ENCODE peak calls at places on chromosome 22, in eight cellular contexts. A is mesothelial cell of epicardium; Z is AG10803; B is activated CD8-positive, alpha-beta T cell treated with anti-CD3 and anti-CD28 coated beads for 36 hours; V is IMR-90; J is brain microvascular endothelial cell; R is K562; P is cardiac fibroblast. M is an unnamed sample.

GRCh38 chr22:49350441-49351121 is 477.1 kb downstream of the BRD1 start:
- DNase-seq in A (no peak), V (no peak), B (no peak), P (no peak), Z (no peak), J (no peak), R (no peak), M (no peak)

GRCh38 chr22:49047461-49047860 is 780.2 kb downstream of the BRD1 start:
- DNase-seq in V (peak; percentile 15), J (peak; percentile 56), Z (no peak), B (no peak), P (peak; percentile 0), A (no peak), R (no peak), M (no peak)

GRCh38 chr22:27883656-27884350 is 35.3 kb downstream of the PITPNB start:
- DNase-seq in P (no peak), A (no peak), B (no peak), Z (no peak), J (no peak), V (no peak), R (no peak), M (no peak)

GRCh38 chr22:46364341-46365165 is 29.0 kb downstream of the TRMU start:
- DNase-seq in R (no peak), V (no peak), P (no peak), Z (no peak), J (no peak), B (no peak), A (no peak), M (no peak)

GRCh38 chr22:46088541-46089311 is 61.6 kb upstream of the PPARA start:
- DNase-seq in A (no peak), R (no peak), J (peak; percentile 48), P (peak; percentile 84), V (peak; percentile 64), Z (peak; percentile 87), B (no peak), M (no peak)

GRCh38 chr22:17575681-17576080 is 12.4 kb downstream of the SLC25A18 start:
- DNase-seq in J (no peak), A (no peak), R (no peak), V (no peak), P (no peak), B (no peak), Z (peak; percentile 42), M (no peak)

GRCh38 chr22:46628756-46629155 is 8.6 kb downstream of the GRAMD4 start:
- DNase-seq in A (no peak), B (no peak), V (no peak), P (no peak), Z (no peak), J (no peak), R (no peak), M (no peak)

GRCh38 chr22:47195156-47195675 is 432.8 kb downstream of the TBC1D22A start:
- DNase-seq in P (no peak), J (no peak), V (no peak), Z (no peak), R (no peak), B (no peak), A (no peak), M (no peak)

GRCh38 chr22:19109198-19110063 is 12.8 kb downstream of the DGCR2 start:
- DNase-seq in Z (peak; percentile 78), A (no peak), B (peak; percentile 73), V (peak; percentile 64), P (peak; percentile 81), J (no peak), R (no peak), M (peak; percentile 67)

GRCh38 chr22:35834080-35834479 is 116.4 kb downstream of the APOL5 start:
- DNase-seq in B (no peak), V (no peak), P (no peak), R (no peak), J (no peak), Z (no peak), A (no peak), M (no peak)

GRCh38 chr22:37423283-37423682 is 4.0 kb downstream of the ELFN2 start:
- DNase-seq in P (no peak), V (no peak), Z (no peak), R (no peak), A (no peak), B (no peak), J (no peak), M (no peak)
- TF ChIP-seq CTCF in P (no peak), V (no peak), Z (no peak), R (no peak), A (no peak), B (no peak), J (no peak), M (no peak)

GRCh38 chr22:29660021-29660420 is 56.6 kb downstream of the NF2 start:
- DNase-seq in V (no peak), P (no peak), J (no peak), B (no peak), Z (no peak), A (no peak), R (no peak), M (no peak)
- TF ChIP-seq CTCF in V (no peak), P (no peak), J (no peak), B (no peak), Z (no peak), A (no peak), R (no peak), M (no peak)

GRCh38 chr22:43850529-43850928 is 11.8 kb downstream of the SULT4A1 start:
- DNase-seq in Z (no peak), B (no peak), R (no peak), J (no peak), P (no peak), A (no peak), V (no peak), M (no peak)

GRCh38 chr22:43847376-43848289 is 14.7 kb downstream of the SULT4A1 start:
- DNase-seq in Z (no peak), B (no peak), V (no peak), A (no peak), R (no peak), P (no peak), J (no peak), M (no peak)

GRCh38 chr22:43849731-43850130 is 12.6 kb downstream of the SULT4A1 start:
- DNase-seq in P (no peak), J (no peak), Z (no peak), A (no peak), V (no peak), R (no peak), B (no peak), M (no peak)

GRCh38 chr22:43846966-43847365 is 15.3 kb downstream of the SULT4A1 start:
- DNase-seq in J (no peak), P (no peak), B (no peak), V (no peak), A (no peak), R (no peak), Z (no peak), M (no peak)

DNA sequence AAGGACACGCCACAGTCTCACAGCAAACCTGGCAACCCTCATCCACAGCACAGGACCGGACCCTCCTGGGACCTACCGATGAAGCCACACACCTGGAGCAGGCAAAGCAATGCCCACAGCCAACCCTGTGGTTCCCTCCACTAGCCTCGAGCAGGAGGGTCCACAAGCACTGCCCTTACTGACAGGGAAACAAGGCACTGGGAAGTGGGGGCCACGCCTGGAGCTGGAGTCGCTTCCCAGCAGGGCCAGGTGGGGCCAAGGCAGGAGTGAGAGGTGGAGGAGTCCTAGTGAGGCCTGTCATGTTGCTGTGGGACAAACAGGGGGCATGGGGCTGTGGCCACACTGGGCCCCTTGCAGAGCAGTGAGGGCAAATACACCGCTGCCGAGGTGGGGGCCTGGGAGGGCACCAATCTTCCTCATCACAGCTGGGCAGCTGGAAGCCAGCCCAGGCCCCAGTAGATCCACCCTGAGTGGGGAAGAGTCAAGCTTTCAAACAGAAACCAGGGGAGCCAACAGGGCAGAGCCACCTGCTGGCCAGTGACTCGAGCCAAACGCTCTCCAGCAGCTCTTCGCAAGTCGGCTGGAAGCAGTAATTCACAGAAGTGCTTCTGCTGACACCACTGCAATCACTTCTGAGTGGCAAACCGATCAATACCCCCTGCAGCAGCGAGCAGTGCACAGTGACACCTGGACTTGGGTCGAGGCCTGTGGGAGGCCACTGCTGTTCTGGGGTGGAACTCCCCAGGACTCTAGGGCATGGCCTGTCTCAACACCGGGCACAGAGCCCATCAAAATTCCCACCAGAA is 13.7 kb downstream of the SULT4A1 start:
- DNase-seq in B (no peak), Z (peak; percentile 42), A (no peak), J (no peak), P (peak; percentile 32), R (no peak), V (peak; percentile 52), M (no peak)
- TF ChIP-seq CTCF in B (no peak), Z (peak; percentile 67), A (peak; percentile 18), J (peak; percentile 66), P (peak; percentile 49), R (no peak), V (peak; percentile 47), M (no peak)

DNA sequence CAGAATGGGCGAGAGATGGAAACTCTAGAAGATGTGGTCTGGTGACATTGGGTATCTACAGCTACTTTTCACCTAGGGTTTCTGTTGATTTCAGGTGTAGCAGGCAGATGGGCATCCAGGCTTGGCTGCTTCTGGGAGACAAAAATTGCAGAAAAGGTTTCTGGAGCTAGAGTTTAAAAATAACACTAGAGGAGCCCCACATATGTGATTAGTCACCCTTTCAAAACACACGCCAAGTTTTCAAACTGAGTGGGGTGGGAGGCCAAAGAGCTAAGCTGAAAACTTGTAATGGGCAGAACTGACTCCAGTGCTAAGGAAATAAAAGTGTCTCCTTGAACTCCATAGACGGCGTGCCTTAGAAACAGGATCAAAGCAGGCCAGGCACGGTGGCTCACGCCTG is 80.8 kb downstream of the GRK3 start:
- DNase-seq in Z (no peak), A (no peak), B (no peak), V (peak; percentile 49), R (no peak), P (peak; percentile 33), J (peak; percentile 34), M (no peak)
- TF ChIP-seq CTCF in Z (no peak), A (no peak), B (no peak), V (no peak), R (no peak), P (no peak), J (no peak), M (no peak)

DNA sequence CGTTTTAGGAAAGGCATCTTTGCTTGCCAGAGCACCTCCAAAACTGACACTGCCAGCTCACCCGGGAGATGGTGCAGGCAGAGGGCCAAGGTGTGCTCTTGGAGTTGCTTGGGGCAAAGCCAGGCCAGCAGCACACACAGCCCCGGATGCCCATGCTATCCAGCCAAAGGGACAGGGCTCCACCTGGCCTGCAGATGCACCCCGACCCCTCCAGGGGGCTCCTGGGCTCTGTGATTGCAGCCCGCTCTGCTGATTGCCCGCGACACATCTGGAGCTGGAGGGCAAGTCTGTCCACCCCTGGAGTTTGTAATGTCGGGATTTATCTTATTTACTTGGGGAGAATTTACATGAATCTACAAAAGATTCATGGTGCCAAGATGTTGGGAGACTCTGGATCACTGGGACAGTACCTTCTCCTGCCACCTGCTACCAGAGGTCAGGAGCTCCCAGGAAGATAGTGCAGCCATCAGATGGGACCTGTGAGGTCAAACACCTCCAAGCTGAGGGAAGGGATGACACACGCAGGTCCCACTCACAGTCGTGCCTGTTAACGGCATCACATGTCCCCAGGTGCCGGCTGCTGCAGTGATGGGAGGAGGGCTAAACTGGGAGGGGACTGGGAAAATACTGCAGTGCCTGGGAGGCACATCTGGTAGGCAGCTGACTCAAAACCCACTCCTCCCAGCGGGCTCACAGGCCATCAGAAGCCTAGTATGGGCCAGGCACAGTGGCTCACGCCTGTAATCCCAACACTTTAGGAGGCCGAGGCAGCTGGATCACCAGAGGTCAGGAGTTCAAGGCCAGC is 17.2 kb downstream of the CBX7 start:
- DNase-seq in V (no peak), J (peak; percentile 32), A (peak; percentile 76), P (peak; percentile 39), Z (peak; percentile 23), R (peak; percentile 70), B (peak; percentile 62), M (peak; percentile 70)
- TF ChIP-seq CTCF in V (peak; percentile 57), J (peak; percentile 84), A (no peak), P (peak; percentile 50), Z (peak; percentile 51), R (peak; percentile 78), B (peak; percentile 55), M (no peak)

M was measured in GM13976.